ENCODE peak calls at places on chromosome 1, in five cellular contexts. K is H1, L is GM12878, G is K562, B is HepG2. R is an unnamed sample.
A peak's percentile ranks its signal among the peaks of the same experiment; 100 is the strongest.

GRCh38 chr1:77672374-77672773 is 10.1 kb downstream of the ZZZ3 start:
- DNase-seq in K (no peak), L (no peak), G (no peak), B (no peak), R (no peak)

GRCh38 chr1:201019321-201019977 is 4.1 kb downstream of the KIF21B start:
- DNase-seq in K (no peak), L (peak; percentile 84), G (peak; percentile 90), B (peak; percentile 17), R (peak; percentile 60)

GRCh38 chr1:15141933-15142647 is 11.5 kb upstream of the TMEM51 start:
- DNase-seq in K (no peak), L (no peak), G (no peak), B (no peak), R (no peak)

GRCh38 chr1:233113009-233113712 is 162.8 kb downstream of the NTPCR start:
- DNase-seq in K (peak; percentile 39), L (peak; percentile 26), G (peak; percentile 85), B (peak; percentile 48), R (peak; percentile 82)

GRCh38 chr1:225847610-225848009 is 34.6 kb downstream of the TMEM63A start:
- DNase-seq in K (no peak), L (no peak), G (peak; percentile 35), B (no peak), R (no peak)

GRCh38 chr1:35929730-35930592 is 944 bp upstream of the AGO3 start:
- DNase-seq in K (peak; percentile 13), L (no peak), G (peak; percentile 80), B (peak; percentile 15), R (no peak)

GRCh38 chr1:47684518-47684917 is 246.7 kb downstream of the FOXD2 start:
- DNase-seq in K (no peak), L (no peak), G (no peak), B (no peak), R (no peak)

GRCh38 chr1:209895709-209896108 is 42.3 kb upstream of the SYT14 start:
- DNase-seq in K (no peak), L (no peak), G (no peak), B (no peak), R (no peak)

GRCh38 chr1:164914208-164914607 is 355.2 kb downstream of the PBX1 start:
- DNase-seq in K (no peak), L (no peak), G (no peak), B (no peak), R (no peak)

GRCh38 chr1:57835620-57836019 is 411.8 kb upstream of the DAB1 start:
- DNase-seq in K (no peak), L (no peak), G (no peak), B (no peak), R (no peak)

GRCh38 chr1:23980725-23981063 is 567 bp upstream of the SRSF10 start:
- DNase-seq in K (no peak), L (no peak), G (peak; percentile 70), B (no peak), R (peak; percentile 47)

GRCh38 chr1:93851327-93851712 is 27.7 kb downstream of the DNTTIP2 start:
- DNase-seq in K (no peak), L (no peak), G (peak; percentile 64), B (no peak), R (no peak)

GRCh38 chr1:74502432-74502831 is 10.0 kb downstream of the LRRC53 start:
- DNase-seq in K (no peak), L (no peak), G (no peak), B (peak; percentile 16), R (peak; percentile 1)

GRCh38 chr1:206784471-206784903 is 12.2 kb upstream of the IL10 start:
- DNase-seq in K (no peak), L (no peak), G (no peak), B (no peak), R (no peak)

GRCh38 chr1:241606544-241606943 is 33.6 kb downstream of the CHML start:
- DNase-seq in K (no peak), L (no peak), G (no peak), B (no peak), R (peak; percentile 49)

GRCh38 chr1:170823120-170823519 is 112.2 kb upstream of the MROH9 start:
- DNase-seq in K (no peak), L (no peak), G (no peak), B (no peak), R (no peak)

GRCh38 chr1:54464477-54465146 is 58.4 kb upstream of the SSBP3 start:
- DNase-seq in K (no peak), L (no peak), G (peak; percentile 98), B (no peak), R (no peak)

GRCh38 chr1:21821385-21822019 is 9.4 kb downstream of the LDLRAD2 start:
- DNase-seq in K (no peak), L (no peak), G (no peak), B (no peak), R (no peak)

GRCh38 chr1:167871331-167871730 is 42.6 kb downstream of the ADCY10 start:
- DNase-seq in K (no peak), L (no peak), G (no peak), B (no peak), R (no peak)

GRCh38 chr1:153801028-153801625 is 25.9 kb downstream of the SLC27A3 start:
- DNase-seq in K (no peak), L (no peak), G (no peak), B (no peak), R (no peak)

GRCh38 chr1:45172015-45172414 is 34.4 kb downstream of the ZSWIM5 start:
- DNase-seq in K (no peak), L (no peak), G (peak; percentile 20), B (peak; percentile 94), R (peak; percentile 12)

GRCh38 chr1:218048828-218049227 is 236.3 kb upstream of the RRP15 start:
- DNase-seq in K (no peak), L (no peak), G (no peak), B (no peak), R (no peak)

GRCh38 chr1:38026592-38027200 is 14.2 kb downstream of the UTP11 start:
- DNase-seq in K (no peak), L (no peak), G (peak; percentile 65), B (no peak), R (peak; percentile 56)

GRCh38 chr1:226783202-226783601 is 44.1 kb upstream of the ITPKB start:
- DNase-seq in K (no peak), L (no peak), G (no peak), B (no peak), R (no peak)

GRCh38 chr1:160309183-160309535 is 24.2 kb upstream of the PEX19 start:
- DNase-seq in K (no peak), L (no peak), G (no peak), B (no peak), R (no peak)

GRCh38 chr1:160308451-160309182 is 23.7 kb upstream of the PEX19 start:
- DNase-seq in K (no peak), L (no peak), G (no peak), B (no peak), R (no peak)

DNA sequence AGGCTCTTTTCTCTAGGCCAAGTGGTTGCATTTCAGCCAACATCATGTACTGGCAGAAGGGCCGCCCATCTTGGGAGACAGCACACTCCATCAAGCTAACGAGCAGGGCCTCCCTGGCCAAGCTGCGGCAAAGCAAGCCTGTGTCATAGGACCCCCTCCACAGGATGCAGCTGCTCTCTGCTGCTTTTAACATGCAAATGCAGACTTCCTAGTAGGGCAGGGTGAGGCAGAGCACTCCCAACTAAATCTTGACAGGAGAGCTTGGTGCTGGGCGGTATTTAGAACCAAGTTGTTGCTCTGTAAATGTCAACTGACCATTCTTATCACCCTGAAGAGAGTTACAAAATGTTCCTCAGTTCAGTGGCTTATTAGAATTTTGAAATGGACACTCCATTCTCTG is 22.5 kb upstream of the PEX19 start:
- DNase-seq in K (no peak), L (no peak), G (no peak), B (no peak), R (no peak)
- TF ChIP-seq HDAC2 in K (no peak), L (no peak), G (no peak), B (no peak), R (no peak)

DNA sequence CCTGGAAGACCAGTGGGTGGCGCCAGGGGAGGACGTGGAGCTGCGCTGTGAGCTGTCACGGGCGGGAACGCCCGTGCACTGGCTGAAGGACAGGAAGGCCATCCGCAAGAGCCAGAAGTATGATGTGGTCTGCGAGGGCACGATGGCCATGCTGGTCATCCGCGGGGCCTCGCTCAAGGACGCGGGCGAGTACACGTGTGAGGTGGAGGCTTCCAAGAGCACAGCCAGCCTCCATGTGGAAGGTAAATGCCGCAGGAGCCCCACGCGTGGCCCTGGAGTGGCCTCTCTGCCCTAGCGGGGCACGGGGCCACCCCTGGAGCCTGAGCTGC is 75.2 kb downstream of the OBSCN start:
- DNase-seq in K (no peak), L (no peak), G (peak; percentile 54), B (no peak), R (no peak)
- TF ChIP-seq HDAC2 in K (no peak), L (no peak), G (no peak), B (no peak), R (no peak)

DNA sequence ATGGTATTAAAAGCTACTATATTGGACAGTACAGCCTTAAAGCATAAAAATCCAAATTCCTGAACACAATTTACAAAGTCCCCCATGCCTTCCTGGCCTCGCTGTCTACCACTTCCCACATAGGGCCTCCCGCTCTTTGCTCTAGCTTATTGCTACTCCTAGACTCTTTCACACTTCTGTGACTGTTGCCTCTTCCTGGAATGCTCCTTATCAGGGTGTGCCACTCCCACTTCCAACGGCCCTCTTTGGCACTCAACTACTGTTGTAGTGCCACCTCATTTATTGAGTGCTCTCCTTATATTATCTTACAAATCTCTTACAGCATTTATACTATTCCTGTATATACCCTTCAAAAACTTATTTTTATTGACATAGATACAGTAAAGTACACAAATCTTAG is 4.8 kb downstream of the SARS1 start:
- DNase-seq in K (no peak), L (no peak), G (peak; percentile 83), B (no peak), R (no peak)
- TF ChIP-seq HDAC2 in K (no peak), L (no peak), G (peak; percentile 51), B (no peak), R (no peak)

GRCh38 chr1:97396463-97396862 is 524.4 kb downstream of the DPYD start:
- DNase-seq in K (no peak), L (no peak), G (no peak), B (no peak), R (no peak)
- TF ChIP-seq HDAC2 in K (no peak), L (no peak), G (no peak), B (no peak), R (no peak)

GRCh38 chr1:28111157-28111556 is 22.7 kb upstream of the EYA3 start:
- DNase-seq in K (no peak), L (no peak), G (no peak), B (no peak), R (no peak)

GRCh38 chr1:28104866-28105467 is 16.6 kb upstream of the EYA3 start:
- DNase-seq in K (peak; percentile 87), L (no peak), G (peak; percentile 90), B (peak; percentile 77), R (peak; percentile 67)

GRCh38 chr1:28109639-28110038 is 21.2 kb upstream of the EYA3 start:
- DNase-seq in K (no peak), L (no peak), G (no peak), B (no peak), R (no peak)

GRCh38 chr1:28110555-28110954 is 22.1 kb upstream of the EYA3 start:
- DNase-seq in K (no peak), L (no peak), G (no peak), B (no peak), R (no peak)

DNA sequence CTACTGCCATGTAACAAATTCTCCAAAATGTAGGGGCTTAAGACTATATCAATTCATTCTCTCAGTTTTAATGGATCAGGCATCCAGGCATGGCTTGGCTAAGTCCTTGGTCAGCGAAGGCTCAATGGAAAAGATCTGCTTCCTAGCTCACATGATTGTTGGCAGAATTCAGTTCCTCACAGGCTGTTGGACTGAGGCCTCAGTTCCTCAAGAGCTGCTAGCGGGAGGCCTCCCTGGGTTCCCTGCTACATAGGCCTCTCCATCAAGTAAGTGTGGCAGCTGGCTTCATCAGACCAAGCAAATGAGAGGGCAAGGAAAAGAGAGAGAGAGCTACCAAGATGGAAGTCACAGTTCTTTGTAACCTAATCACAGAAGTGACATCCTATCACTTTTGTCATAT is 19.6 kb upstream of the EYA3 start:
- DNase-seq in K (no peak), L (no peak), G (no peak), B (no peak), R (no peak)
- TF ChIP-seq HDAC2 in K (no peak), L (no peak), G (no peak), B (no peak), R (no peak)

R was measured in A549.